ENCODE peak calls at places on chromosomes 5 and 9, in seven cellular contexts. F is effector memory CD4-positive, alpha-beta T cell; K is left ventricle myocardium inferior; Q is prostate gland; P is lung; L is heart right ventricle; I is GM12878. U is an unnamed sample. For H3K4me1, the result is how much of the 10 kb centered on the place peaks cover.

GRCh38 chr5:168163966-168164365 is 127.5 kb upstream of the WWC1 start:
- DNase-seq in F (no peak), K (no peak), Q (peak), P (no peak), L (no peak), I (no peak), U (peak)

GRCh38 chr9:111572945-111573604 is 26.4 kb downstream of the PTGR1 start:
- DNase-seq in F (no peak), K (no peak), Q (no peak), P (no peak), L (peak), I (no peak), U (no peak)

GRCh38 chr9:37251452-37251851 is 131.1 kb downstream of the ZCCHC7 start:
- DNase-seq in F (no peak), K (no peak), Q (no peak), P (no peak), L (no peak), I (no peak), U (no peak)

GRCh38 chr5:56356121-56356875 is 123.2 kb upstream of the ANKRD55 start:
- DNase-seq in F (no peak), K (no peak), Q (peak), P (no peak), L (no peak), I (no peak), U (no peak)

GRCh38 chr9:37229882-37230482 is 109.6 kb downstream of the ZCCHC7 start:
- DNase-seq in F (no peak), K (no peak), Q (no peak), P (no peak), L (no peak), I (no peak), U (no peak)

GRCh38 chr5:54296386-54296785 is 14.0 kb downstream of the ARL15 start:
- DNase-seq in F (no peak), K (no peak), Q (peak), P (peak), L (no peak), I (no peak), U (peak)

GRCh38 chr5:122933926-122934325 is 88.5 kb downstream of the SNX24 start:
- DNase-seq in F (no peak), K (no peak), Q (no peak), P (no peak), L (no peak), I (no peak), U (no peak)

GRCh38 chr5:151156732-151157402 is 712 bp downstream of the ANXA6 start:
- DNase-seq in F (no peak), K (no peak), Q (no peak), P (no peak), L (no peak), I (no peak), U (peak)

GRCh38 chr5:74355456-74355855 is 285.1 kb downstream of the ENC1 start:
- DNase-seq in F (no peak), K (no peak), Q (no peak), P (no peak), L (no peak), I (no peak), U (no peak)

GRCh38 chr5:142296914-142297417 is 27.9 kb downstream of the SPRY4 start:
- DNase-seq in F (no peak), K (peak), Q (no peak), P (no peak), L (peak), I (no peak), U (no peak)

GRCh38 chr9:135612981-135613910 is 26.1 kb downstream of the GLT6D1 start:
- DNase-seq in F (no peak), K (no peak), Q (no peak), P (peak), L (no peak), I (no peak), U (no peak)

GRCh38 chr9:92970467-92970923 is 23.2 kb downstream of the FGD3 start:
- DNase-seq in F (no peak), K (no peak), Q (no peak), P (peak), L (no peak), I (no peak), U (no peak)

GRCh38 chr5:59540366-59540765 is 353.2 kb downstream of the PDE4D start:
- DNase-seq in F (no peak), K (no peak), Q (peak), P (no peak), L (no peak), I (no peak), U (no peak)

GRCh38 chr5:43193171-43193951 is 1.3 kb downstream of the NIM1K start:
- DNase-seq in F (no peak), K (no peak), Q (no peak), P (peak), L (no peak), I (no peak), U (no peak)

GRCh38 chr5:110916373-110917049 is 155.0 kb upstream of the TSLP start:
- DNase-seq in F (no peak), K (no peak), Q (no peak), P (no peak), L (no peak), I (no peak), U (no peak)

GRCh38 chr9:123321874-123322770 is 33.9 kb upstream of the CRB2 start:
- DNase-seq in F (no peak), K (no peak), Q (no peak), P (no peak), L (no peak), I (no peak), U (no peak)

GRCh38 chr9:123320814-123321213 is 35.2 kb upstream of the CRB2 start:
- DNase-seq in F (no peak), K (no peak), Q (no peak), P (no peak), L (no peak), I (no peak), U (no peak)

GRCh38 chr9:123323482-123324013 is 32.4 kb upstream of the CRB2 start:
- DNase-seq in F (no peak), K (no peak), Q (no peak), P (no peak), L (no peak), I (no peak), U (no peak)

GRCh38 chr9:123324767-123325183 is 31.2 kb upstream of the CRB2 start:
- DNase-seq in F (no peak), K (no peak), Q (no peak), P (no peak), L (no peak), I (no peak), U (no peak)

GRCh38 chr9:123322771-123323481 is 33.1 kb upstream of the CRB2 start:
- DNase-seq in F (peak), K (no peak), Q (no peak), P (no peak), L (no peak), I (no peak), U (no peak)
- H3K4me1 ChIP-seq in F (under half), K (under half), Q (under half), P (under half), L (under half), I (half or more), U (under half)

GRCh38 chr9:134350416-134350994 is 24.2 kb downstream of the RXRA start:
- DNase-seq in F (no peak), K (no peak), Q (no peak), P (no peak), L (no peak), I (no peak), U (no peak)
- H3K4me1 ChIP-seq in F (under half), K (half or more), Q (under half), P (under half), L (half or more), I (under half), U (half or more)

DNA sequence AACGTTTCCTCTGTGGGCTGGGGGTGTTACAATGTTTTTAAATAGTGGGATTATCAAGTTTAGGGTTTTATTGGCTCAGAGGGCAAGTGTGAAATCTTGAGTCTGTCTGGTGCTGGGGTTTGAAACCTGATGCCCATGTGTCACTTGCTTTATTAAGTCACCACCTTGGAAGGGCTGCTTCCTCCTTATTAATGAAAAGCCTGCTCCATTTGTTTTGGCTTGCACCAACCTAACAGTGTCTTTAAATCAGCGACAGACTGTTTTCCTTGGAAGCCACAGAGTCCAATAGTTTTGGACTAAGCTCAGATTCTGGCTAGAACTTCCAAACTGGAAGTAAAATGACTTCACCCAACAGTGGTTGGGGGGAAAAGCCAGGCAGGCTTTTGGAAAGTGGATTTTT is 10.7 kb upstream of the PALM2AKAP2 start:
- DNase-seq in F (no peak), K (no peak), Q (no peak), P (no peak), L (peak), I (no peak), U (no peak)
- H3K4me1 ChIP-seq in F (under half), K (under half), Q (under half), P (under half), L (under half), I (under half), U (under half)

DNA sequence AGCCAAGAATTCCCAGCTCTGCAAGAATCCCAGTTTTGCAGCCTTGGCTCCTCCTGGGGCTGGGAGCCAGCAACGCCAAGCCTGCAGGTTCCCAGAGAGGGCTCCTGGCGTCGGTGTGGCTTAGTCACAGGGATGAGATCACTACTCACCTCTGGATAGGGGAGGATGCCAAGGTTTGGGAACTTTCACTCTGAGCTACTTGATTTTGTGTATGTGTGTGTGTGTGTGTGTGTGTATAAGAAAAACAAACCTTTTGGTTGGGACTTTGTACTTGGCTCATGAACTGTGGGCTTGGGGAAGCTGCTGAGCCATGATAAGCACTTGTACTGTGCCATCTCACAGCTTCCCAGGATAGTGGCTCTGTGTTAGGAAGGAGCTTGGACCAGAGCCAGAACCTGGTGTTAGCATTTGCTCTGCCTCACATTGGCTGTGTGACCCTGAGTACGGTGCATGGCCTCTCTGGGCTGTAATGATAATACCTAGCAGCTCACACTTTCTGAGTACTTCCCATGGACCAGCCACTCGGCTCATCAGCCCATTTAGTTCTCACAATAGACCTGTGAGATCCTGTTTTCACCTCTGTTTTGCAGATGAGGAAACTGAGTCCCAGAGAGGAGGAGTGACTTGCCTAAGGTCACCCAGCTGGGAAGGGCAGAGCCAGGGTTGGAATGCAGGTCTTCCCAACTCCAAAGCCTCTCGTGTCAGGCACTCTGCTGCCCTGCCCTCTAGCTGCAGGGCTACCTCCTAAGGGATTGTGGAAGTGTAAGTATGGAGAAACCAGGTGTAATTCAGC is 41.4 kb upstream of the DAB2IP start:
- DNase-seq in F (no peak), K (no peak), Q (peak), P (peak), L (peak), I (no peak), U (peak)
- H3K4me1 ChIP-seq in F (under half), K (half or more), Q (under half), P (under half), L (half or more), I (under half), U (under half)

U was measured in body of pancreas.